ENCODE peak calls at places on chromosomes 7 and 10, in eight cellular contexts. One of them, this sample, is unnamed.

GRCh38 chr10:50990568-50991495 is 83.5 kb upstream of the PRKG1 start:
- DNase-seq in stimulated activated effector memory CD8-positive, alpha-beta T cell treated with anti-CD3 and anti-CD28 coated beads, Interleukin-12 subunit alpha, Interleukin-12 subunit beta, amount 100 ng/mL, for 72 hours: no peak
- DNase-seq in dermis microvascular lymphatic vessel endothelial cell: no peak
- DNase-seq in esophagus squamous epithelium: no peak
- DNase-seq in upper lobe of right lung: peak; percentile 66
- DNase-seq in neural crest cell: no peak
- DNase-seq in brain pericyte: no peak
- DNase-seq in NCI-H1092 treated with DMSO at 0.1 percent for 48 hours: no peak
- DNase-seq in this sample: no peak

GRCh38 chr10:26430641-26431163 is 7.4 kb upstream of the APBB1IP start:
- DNase-seq in stimulated activated effector memory CD8-positive, alpha-beta T cell treated with anti-CD3 and anti-CD28 coated beads, Interleukin-12 subunit alpha, Interleukin-12 subunit beta, amount 100 ng/mL, for 72 hours: no peak
- DNase-seq in dermis microvascular lymphatic vessel endothelial cell: no peak
- DNase-seq in esophagus squamous epithelium: no peak
- DNase-seq in upper lobe of right lung: no peak
- DNase-seq in neural crest cell: no peak
- DNase-seq in brain pericyte: no peak
- DNase-seq in NCI-H1092 treated with DMSO at 0.1 percent for 48 hours: no peak
- DNase-seq in this sample: no peak

GRCh38 chr7:66748127-66748511 is 7.6 kb downstream of the RABGEF1 start:
- DNase-seq in stimulated activated effector memory CD8-positive, alpha-beta T cell treated with anti-CD3 and anti-CD28 coated beads, Interleukin-12 subunit alpha, Interleukin-12 subunit beta, amount 100 ng/mL, for 72 hours: no peak
- DNase-seq in dermis microvascular lymphatic vessel endothelial cell: no peak
- DNase-seq in esophagus squamous epithelium: no peak
- DNase-seq in upper lobe of right lung: no peak
- DNase-seq in neural crest cell: no peak
- DNase-seq in brain pericyte: no peak
- DNase-seq in NCI-H1092 treated with DMSO at 0.1 percent for 48 hours: no peak
- DNase-seq in this sample: no peak

GRCh38 chr10:124526621-124527267 is 65.1 kb downstream of the LHPP start:
- DNase-seq in stimulated activated effector memory CD8-positive, alpha-beta T cell treated with anti-CD3 and anti-CD28 coated beads, Interleukin-12 subunit alpha, Interleukin-12 subunit beta, amount 100 ng/mL, for 72 hours: no peak
- DNase-seq in dermis microvascular lymphatic vessel endothelial cell: no peak
- DNase-seq in esophagus squamous epithelium: no peak
- DNase-seq in upper lobe of right lung: no peak
- DNase-seq in neural crest cell: no peak
- DNase-seq in brain pericyte: no peak
- DNase-seq in NCI-H1092 treated with DMSO at 0.1 percent for 48 hours: no peak
- DNase-seq in this sample: no peak

GRCh38 chr7:783556-784490 is 48.5 kb upstream of the SUN1 start:
- DNase-seq in stimulated activated effector memory CD8-positive, alpha-beta T cell treated with anti-CD3 and anti-CD28 coated beads, Interleukin-12 subunit alpha, Interleukin-12 subunit beta, amount 100 ng/mL, for 72 hours: no peak
- DNase-seq in dermis microvascular lymphatic vessel endothelial cell: no peak
- DNase-seq in esophagus squamous epithelium: no peak
- DNase-seq in upper lobe of right lung: no peak
- DNase-seq in neural crest cell: no peak
- DNase-seq in brain pericyte: no peak
- DNase-seq in NCI-H1092 treated with DMSO at 0.1 percent for 48 hours: no peak
- DNase-seq in this sample: no peak

GRCh38 chr7:118072893-118073674 is 110.9 kb upstream of the LSM8 start:
- DNase-seq in stimulated activated effector memory CD8-positive, alpha-beta T cell treated with anti-CD3 and anti-CD28 coated beads, Interleukin-12 subunit alpha, Interleukin-12 subunit beta, amount 100 ng/mL, for 72 hours: no peak
- DNase-seq in dermis microvascular lymphatic vessel endothelial cell: no peak
- DNase-seq in esophagus squamous epithelium: no peak
- DNase-seq in upper lobe of right lung: no peak
- DNase-seq in neural crest cell: no peak
- DNase-seq in brain pericyte: no peak
- DNase-seq in NCI-H1092 treated with DMSO at 0.1 percent for 48 hours: no peak
- DNase-seq in this sample: no peak

GRCh38 chr10:22251751-22252285 is 34.0 kb upstream of the EBLN1 start:
- DNase-seq in stimulated activated effector memory CD8-positive, alpha-beta T cell treated with anti-CD3 and anti-CD28 coated beads, Interleukin-12 subunit alpha, Interleukin-12 subunit beta, amount 100 ng/mL, for 72 hours: peak; percentile 44
- DNase-seq in dermis microvascular lymphatic vessel endothelial cell: no peak
- DNase-seq in esophagus squamous epithelium: no peak
- DNase-seq in upper lobe of right lung: peak; percentile 86
- DNase-seq in neural crest cell: peak; percentile 22
- DNase-seq in brain pericyte: no peak
- DNase-seq in NCI-H1092 treated with DMSO at 0.1 percent for 48 hours: peak; percentile 83
- DNase-seq in this sample: no peak

GRCh38 chr10:79050896-79051555 is 17.7 kb upstream of the ZMIZ1 start:
- DNase-seq in stimulated activated effector memory CD8-positive, alpha-beta T cell treated with anti-CD3 and anti-CD28 coated beads, Interleukin-12 subunit alpha, Interleukin-12 subunit beta, amount 100 ng/mL, for 72 hours: no peak
- DNase-seq in dermis microvascular lymphatic vessel endothelial cell: no peak
- DNase-seq in esophagus squamous epithelium: no peak
- DNase-seq in upper lobe of right lung: peak; percentile 56
- DNase-seq in neural crest cell: no peak
- DNase-seq in brain pericyte: no peak
- DNase-seq in NCI-H1092 treated with DMSO at 0.1 percent for 48 hours: no peak
- DNase-seq in this sample: no peak

GRCh38 chr10:43623351-43623750 is 17.1 kb downstream of the ZNF485 start:
- DNase-seq in stimulated activated effector memory CD8-positive, alpha-beta T cell treated with anti-CD3 and anti-CD28 coated beads, Interleukin-12 subunit alpha, Interleukin-12 subunit beta, amount 100 ng/mL, for 72 hours: no peak
- DNase-seq in dermis microvascular lymphatic vessel endothelial cell: peak; percentile 6
- DNase-seq in esophagus squamous epithelium: no peak
- DNase-seq in upper lobe of right lung: no peak
- DNase-seq in neural crest cell: no peak
- DNase-seq in brain pericyte: no peak
- DNase-seq in NCI-H1092 treated with DMSO at 0.1 percent for 48 hours: no peak
- DNase-seq in this sample: no peak

GRCh38 chr7:150722403-150723065 is 6.1 kb downstream of the GIMAP1 start:
- DNase-seq in stimulated activated effector memory CD8-positive, alpha-beta T cell treated with anti-CD3 and anti-CD28 coated beads, Interleukin-12 subunit alpha, Interleukin-12 subunit beta, amount 100 ng/mL, for 72 hours: no peak
- DNase-seq in dermis microvascular lymphatic vessel endothelial cell: peak; percentile 97
- DNase-seq in esophagus squamous epithelium: no peak
- DNase-seq in upper lobe of right lung: no peak
- DNase-seq in neural crest cell: no peak
- DNase-seq in brain pericyte: no peak
- DNase-seq in NCI-H1092 treated with DMSO at 0.1 percent for 48 hours: no peak
- DNase-seq in this sample: no peak

GRCh38 chr10:43682956-43683355 is 34.3 kb upstream of the ZNF32 start:
- DNase-seq in stimulated activated effector memory CD8-positive, alpha-beta T cell treated with anti-CD3 and anti-CD28 coated beads, Interleukin-12 subunit alpha, Interleukin-12 subunit beta, amount 100 ng/mL, for 72 hours: no peak
- DNase-seq in dermis microvascular lymphatic vessel endothelial cell: no peak
- DNase-seq in esophagus squamous epithelium: no peak
- DNase-seq in upper lobe of right lung: no peak
- DNase-seq in neural crest cell: no peak
- DNase-seq in brain pericyte: no peak
- DNase-seq in NCI-H1092 treated with DMSO at 0.1 percent for 48 hours: no peak
- DNase-seq in this sample: no peak

GRCh38 chr10:16732376-16732775 is 84.8 kb downstream of the RSU1 start:
- DNase-seq in stimulated activated effector memory CD8-positive, alpha-beta T cell treated with anti-CD3 and anti-CD28 coated beads, Interleukin-12 subunit alpha, Interleukin-12 subunit beta, amount 100 ng/mL, for 72 hours: no peak
- DNase-seq in dermis microvascular lymphatic vessel endothelial cell: no peak
- DNase-seq in esophagus squamous epithelium: no peak
- DNase-seq in upper lobe of right lung: no peak
- DNase-seq in neural crest cell: no peak
- DNase-seq in brain pericyte: no peak
- DNase-seq in NCI-H1092 treated with DMSO at 0.1 percent for 48 hours: no peak
- DNase-seq in this sample: no peak

GRCh38 chr10:98029149-98030092 is 1.0 kb downstream of the CRTAC1 start:
- DNase-seq in stimulated activated effector memory CD8-positive, alpha-beta T cell treated with anti-CD3 and anti-CD28 coated beads, Interleukin-12 subunit alpha, Interleukin-12 subunit beta, amount 100 ng/mL, for 72 hours: no peak
- DNase-seq in dermis microvascular lymphatic vessel endothelial cell: no peak
- DNase-seq in esophagus squamous epithelium: no peak
- DNase-seq in upper lobe of right lung: no peak
- DNase-seq in neural crest cell: no peak
- DNase-seq in brain pericyte: no peak
- DNase-seq in NCI-H1092 treated with DMSO at 0.1 percent for 48 hours: peak; percentile 25
- DNase-seq in this sample: no peak

GRCh38 chr10:44969854-44970253 is 8.8 kb downstream of the DEPP1 start:
- DNase-seq in stimulated activated effector memory CD8-positive, alpha-beta T cell treated with anti-CD3 and anti-CD28 coated beads, Interleukin-12 subunit alpha, Interleukin-12 subunit beta, amount 100 ng/mL, for 72 hours: no peak
- DNase-seq in dermis microvascular lymphatic vessel endothelial cell: no peak
- DNase-seq in esophagus squamous epithelium: no peak
- DNase-seq in upper lobe of right lung: no peak
- DNase-seq in neural crest cell: no peak
- DNase-seq in brain pericyte: no peak
- DNase-seq in NCI-H1092 treated with DMSO at 0.1 percent for 48 hours: no peak
- DNase-seq in this sample: no peak

GRCh38 chr7:122886357-122887081 is at the start of gene CADPS2:
- DNase-seq in stimulated activated effector memory CD8-positive, alpha-beta T cell treated with anti-CD3 and anti-CD28 coated beads, Interleukin-12 subunit alpha, Interleukin-12 subunit beta, amount 100 ng/mL, for 72 hours: no peak
- DNase-seq in dermis microvascular lymphatic vessel endothelial cell: peak; percentile 84
- DNase-seq in esophagus squamous epithelium: no peak
- DNase-seq in upper lobe of right lung: peak; percentile 95
- DNase-seq in neural crest cell: peak; percentile 67
- DNase-seq in brain pericyte: peak; percentile 55
- DNase-seq in NCI-H1092 treated with DMSO at 0.1 percent for 48 hours: peak; percentile 98
- DNase-seq in this sample: peak; percentile 69

GRCh38 chr7:157411580-157411979 is 74.8 kb downstream of the DNAJB6 start:
- DNase-seq in stimulated activated effector memory CD8-positive, alpha-beta T cell treated with anti-CD3 and anti-CD28 coated beads, Interleukin-12 subunit alpha, Interleukin-12 subunit beta, amount 100 ng/mL, for 72 hours: peak; percentile 45
- DNase-seq in dermis microvascular lymphatic vessel endothelial cell: no peak
- DNase-seq in esophagus squamous epithelium: no peak
- DNase-seq in upper lobe of right lung: no peak
- DNase-seq in neural crest cell: no peak
- DNase-seq in brain pericyte: no peak
- DNase-seq in NCI-H1092 treated with DMSO at 0.1 percent for 48 hours: no peak
- DNase-seq in this sample: no peak

GRCh38 chr10:104337985-104338735 is at the start of gene ITPRIP:
- DNase-seq in stimulated activated effector memory CD8-positive, alpha-beta T cell treated with anti-CD3 and anti-CD28 coated beads, Interleukin-12 subunit alpha, Interleukin-12 subunit beta, amount 100 ng/mL, for 72 hours: peak; percentile 60
- DNase-seq in dermis microvascular lymphatic vessel endothelial cell: no peak
- DNase-seq in esophagus squamous epithelium: peak; percentile 60
- DNase-seq in upper lobe of right lung: peak; percentile 89
- DNase-seq in neural crest cell: peak; percentile 59
- DNase-seq in brain pericyte: no peak
- DNase-seq in NCI-H1092 treated with DMSO at 0.1 percent for 48 hours: peak; percentile 27
- DNase-seq in this sample: no peak

GRCh38 chr7:75688200-75689136 is 50.3 kb downstream of the HIP1 start:
- DNase-seq in stimulated activated effector memory CD8-positive, alpha-beta T cell treated with anti-CD3 and anti-CD28 coated beads, Interleukin-12 subunit alpha, Interleukin-12 subunit beta, amount 100 ng/mL, for 72 hours: no peak
- DNase-seq in dermis microvascular lymphatic vessel endothelial cell: peak; percentile 36
- DNase-seq in esophagus squamous epithelium: no peak
- DNase-seq in upper lobe of right lung: peak; percentile 62
- DNase-seq in neural crest cell: no peak
- DNase-seq in brain pericyte: no peak
- DNase-seq in NCI-H1092 treated with DMSO at 0.1 percent for 48 hours: peak; percentile 97
- DNase-seq in this sample: no peak

GRCh38 chr10:31146496-31147219 is 115.0 kb upstream of the ZNF438 start:
- DNase-seq in stimulated activated effector memory CD8-positive, alpha-beta T cell treated with anti-CD3 and anti-CD28 coated beads, Interleukin-12 subunit alpha, Interleukin-12 subunit beta, amount 100 ng/mL, for 72 hours: no peak
- DNase-seq in dermis microvascular lymphatic vessel endothelial cell: no peak
- DNase-seq in esophagus squamous epithelium: no peak
- DNase-seq in upper lobe of right lung: no peak
- DNase-seq in neural crest cell: no peak
- DNase-seq in brain pericyte: peak; percentile 71
- DNase-seq in NCI-H1092 treated with DMSO at 0.1 percent for 48 hours: no peak
- DNase-seq in this sample: peak; percentile 77

GRCh38 chr10:7756360-7756992 is 31.3 kb downstream of the KIN start:
- DNase-seq in stimulated activated effector memory CD8-positive, alpha-beta T cell treated with anti-CD3 and anti-CD28 coated beads, Interleukin-12 subunit alpha, Interleukin-12 subunit beta, amount 100 ng/mL, for 72 hours: no peak
- DNase-seq in dermis microvascular lymphatic vessel endothelial cell: peak; percentile 30
- DNase-seq in esophagus squamous epithelium: no peak
- DNase-seq in upper lobe of right lung: no peak
- DNase-seq in neural crest cell: no peak
- DNase-seq in brain pericyte: no peak
- DNase-seq in NCI-H1092 treated with DMSO at 0.1 percent for 48 hours: peak; percentile 14
- DNase-seq in this sample: no peak

GRCh38 chr10:89171996-89172395 is 35.1 kb downstream of the CH25H start:
- DNase-seq in stimulated activated effector memory CD8-positive, alpha-beta T cell treated with anti-CD3 and anti-CD28 coated beads, Interleukin-12 subunit alpha, Interleukin-12 subunit beta, amount 100 ng/mL, for 72 hours: no peak
- DNase-seq in dermis microvascular lymphatic vessel endothelial cell: no peak
- DNase-seq in esophagus squamous epithelium: no peak
- DNase-seq in upper lobe of right lung: no peak
- DNase-seq in neural crest cell: no peak
- DNase-seq in brain pericyte: no peak
- DNase-seq in NCI-H1092 treated with DMSO at 0.1 percent for 48 hours: no peak
- DNase-seq in this sample: no peak

GRCh38 chr10:86851329-86852207 is 95.1 kb downstream of the BMPR1A start:
- DNase-seq in stimulated activated effector memory CD8-positive, alpha-beta T cell treated with anti-CD3 and anti-CD28 coated beads, Interleukin-12 subunit alpha, Interleukin-12 subunit beta, amount 100 ng/mL, for 72 hours: no peak
- DNase-seq in dermis microvascular lymphatic vessel endothelial cell: no peak
- DNase-seq in esophagus squamous epithelium: no peak
- DNase-seq in upper lobe of right lung: no peak
- DNase-seq in neural crest cell: no peak
- DNase-seq in brain pericyte: no peak
- DNase-seq in NCI-H1092 treated with DMSO at 0.1 percent for 48 hours: no peak
- DNase-seq in this sample: no peak

GRCh38 chr7:135761751-135762488 is 13.3 kb upstream of the FAM180A start:
- DNase-seq in stimulated activated effector memory CD8-positive, alpha-beta T cell treated with anti-CD3 and anti-CD28 coated beads, Interleukin-12 subunit alpha, Interleukin-12 subunit beta, amount 100 ng/mL, for 72 hours: no peak
- DNase-seq in dermis microvascular lymphatic vessel endothelial cell: no peak
- DNase-seq in esophagus squamous epithelium: no peak
- DNase-seq in upper lobe of right lung: no peak
- DNase-seq in neural crest cell: no peak
- DNase-seq in brain pericyte: no peak
- DNase-seq in NCI-H1092 treated with DMSO at 0.1 percent for 48 hours: no peak
- DNase-seq in this sample: no peak

GRCh38 chr10:6490594-6490993 is 89.5 kb downstream of the PRKCQ start:
- DNase-seq in stimulated activated effector memory CD8-positive, alpha-beta T cell treated with anti-CD3 and anti-CD28 coated beads, Interleukin-12 subunit alpha, Interleukin-12 subunit beta, amount 100 ng/mL, for 72 hours: no peak
- DNase-seq in dermis microvascular lymphatic vessel endothelial cell: no peak
- DNase-seq in esophagus squamous epithelium: no peak
- DNase-seq in upper lobe of right lung: no peak
- DNase-seq in neural crest cell: no peak
- DNase-seq in brain pericyte: no peak
- DNase-seq in NCI-H1092 treated with DMSO at 0.1 percent for 48 hours: no peak
- DNase-seq in this sample: no peak

GRCh38 chr7:6436385-6436685 is 11.4 kb downstream of the DAGLB start:
- DNase-seq in stimulated activated effector memory CD8-positive, alpha-beta T cell treated with anti-CD3 and anti-CD28 coated beads, Interleukin-12 subunit alpha, Interleukin-12 subunit beta, amount 100 ng/mL, for 72 hours: no peak
- DNase-seq in dermis microvascular lymphatic vessel endothelial cell: no peak
- DNase-seq in esophagus squamous epithelium: no peak
- DNase-seq in upper lobe of right lung: no peak
- DNase-seq in neural crest cell: no peak
- DNase-seq in brain pericyte: no peak
- DNase-seq in NCI-H1092 treated with DMSO at 0.1 percent for 48 hours: no peak
- DNase-seq in this sample: no peak

GRCh38 chr7:150715738-150716137 is 675 bp upstream of the GIMAP1 start:
- DNase-seq in stimulated activated effector memory CD8-positive, alpha-beta T cell treated with anti-CD3 and anti-CD28 coated beads, Interleukin-12 subunit alpha, Interleukin-12 subunit beta, amount 100 ng/mL, for 72 hours: no peak
- DNase-seq in dermis microvascular lymphatic vessel endothelial cell: no peak
- DNase-seq in esophagus squamous epithelium: no peak
- DNase-seq in upper lobe of right lung: no peak
- DNase-seq in neural crest cell: no peak
- DNase-seq in brain pericyte: no peak
- DNase-seq in NCI-H1092 treated with DMSO at 0.1 percent for 48 hours: no peak
- DNase-seq in this sample: no peak

GRCh38 chr7:8481752-8482446 is 48.5 kb downstream of the NXPH1 start:
- DNase-seq in stimulated activated effector memory CD8-positive, alpha-beta T cell treated with anti-CD3 and anti-CD28 coated beads, Interleukin-12 subunit alpha, Interleukin-12 subunit beta, amount 100 ng/mL, for 72 hours: no peak
- DNase-seq in dermis microvascular lymphatic vessel endothelial cell: no peak
- DNase-seq in esophagus squamous epithelium: no peak
- DNase-seq in upper lobe of right lung: no peak
- DNase-seq in neural crest cell: no peak
- DNase-seq in brain pericyte: no peak
- DNase-seq in NCI-H1092 treated with DMSO at 0.1 percent for 48 hours: no peak
- DNase-seq in this sample: no peak

GRCh38 chr10:74238031-74238431 is 87.0 kb downstream of the ADK start:
- DNase-seq in stimulated activated effector memory CD8-positive, alpha-beta T cell treated with anti-CD3 and anti-CD28 coated beads, Interleukin-12 subunit alpha, Interleukin-12 subunit beta, amount 100 ng/mL, for 72 hours: no peak
- DNase-seq in dermis microvascular lymphatic vessel endothelial cell: no peak
- DNase-seq in esophagus squamous epithelium: no peak
- DNase-seq in upper lobe of right lung: peak; percentile 62
- DNase-seq in neural crest cell: no peak
- DNase-seq in brain pericyte: no peak
- DNase-seq in NCI-H1092 treated with DMSO at 0.1 percent for 48 hours: no peak
- DNase-seq in this sample: no peak

GRCh38 chr10:107391901-107392300 is 227.4 kb upstream of the SORCS1 start:
- DNase-seq in stimulated activated effector memory CD8-positive, alpha-beta T cell treated with anti-CD3 and anti-CD28 coated beads, Interleukin-12 subunit alpha, Interleukin-12 subunit beta, amount 100 ng/mL, for 72 hours: no peak
- DNase-seq in dermis microvascular lymphatic vessel endothelial cell: no peak
- DNase-seq in esophagus squamous epithelium: no peak
- DNase-seq in upper lobe of right lung: no peak
- DNase-seq in neural crest cell: no peak
- DNase-seq in brain pericyte: no peak
- DNase-seq in NCI-H1092 treated with DMSO at 0.1 percent for 48 hours: no peak
- DNase-seq in this sample: no peak

GRCh38 chr7:118368958-118369357 is 144.5 kb downstream of the ANKRD7 start:
- DNase-seq in stimulated activated effector memory CD8-positive, alpha-beta T cell treated with anti-CD3 and anti-CD28 coated beads, Interleukin-12 subunit alpha, Interleukin-12 subunit beta, amount 100 ng/mL, for 72 hours: no peak
- DNase-seq in dermis microvascular lymphatic vessel endothelial cell: no peak
- DNase-seq in esophagus squamous epithelium: no peak
- DNase-seq in upper lobe of right lung: no peak
- DNase-seq in neural crest cell: no peak
- DNase-seq in brain pericyte: no peak
- DNase-seq in NCI-H1092 treated with DMSO at 0.1 percent for 48 hours: no peak
- DNase-seq in this sample: no peak

GRCh38 chr7:25860882-25861228 is 291.1 kb upstream of the NFE2L3 start:
- DNase-seq in stimulated activated effector memory CD8-positive, alpha-beta T cell treated with anti-CD3 and anti-CD28 coated beads, Interleukin-12 subunit alpha, Interleukin-12 subunit beta, amount 100 ng/mL, for 72 hours: no peak
- DNase-seq in dermis microvascular lymphatic vessel endothelial cell: no peak
- DNase-seq in esophagus squamous epithelium: no peak
- DNase-seq in upper lobe of right lung: no peak
- DNase-seq in neural crest cell: no peak
- DNase-seq in brain pericyte: no peak
- DNase-seq in NCI-H1092 treated with DMSO at 0.1 percent for 48 hours: peak; percentile 86
- DNase-seq in this sample: no peak

GRCh38 chr7:3605222-3605621 is 304.2 kb downstream of the SDK1 start:
- DNase-seq in stimulated activated effector memory CD8-positive, alpha-beta T cell treated with anti-CD3 and anti-CD28 coated beads, Interleukin-12 subunit alpha, Interleukin-12 subunit beta, amount 100 ng/mL, for 72 hours: no peak
- DNase-seq in dermis microvascular lymphatic vessel endothelial cell: no peak
- DNase-seq in esophagus squamous epithelium: no peak
- DNase-seq in upper lobe of right lung: no peak
- DNase-seq in neural crest cell: no peak
- DNase-seq in brain pericyte: no peak
- DNase-seq in NCI-H1092 treated with DMSO at 0.1 percent for 48 hours: no peak
- DNase-seq in this sample: no peak

GRCh38 chr10:112858990-112859520 is 91.0 kb upstream of the TCF7L2 start:
- DNase-seq in stimulated activated effector memory CD8-positive, alpha-beta T cell treated with anti-CD3 and anti-CD28 coated beads, Interleukin-12 subunit alpha, Interleukin-12 subunit beta, amount 100 ng/mL, for 72 hours: no peak
- DNase-seq in dermis microvascular lymphatic vessel endothelial cell: no peak
- DNase-seq in esophagus squamous epithelium: no peak
- DNase-seq in upper lobe of right lung: no peak
- DNase-seq in neural crest cell: no peak
- DNase-seq in brain pericyte: no peak
- DNase-seq in NCI-H1092 treated with DMSO at 0.1 percent for 48 hours: no peak
- DNase-seq in this sample: no peak

GRCh38 chr7:90383422-90383821 is 19.8 kb upstream of the CLDN12 start:
- DNase-seq in stimulated activated effector memory CD8-positive, alpha-beta T cell treated with anti-CD3 and anti-CD28 coated beads, Interleukin-12 subunit alpha, Interleukin-12 subunit beta, amount 100 ng/mL, for 72 hours: no peak
- DNase-seq in dermis microvascular lymphatic vessel endothelial cell: no peak
- DNase-seq in esophagus squamous epithelium: no peak
- DNase-seq in upper lobe of right lung: no peak
- DNase-seq in neural crest cell: no peak
- DNase-seq in brain pericyte: no peak
- DNase-seq in NCI-H1092 treated with DMSO at 0.1 percent for 48 hours: no peak
- DNase-seq in this sample: no peak